ENCODE peak calls at places on chromosome 3, in six cellular contexts. Q, H, V, L, R and F are unnamed samples.

GRCh38 chr3:116440196-116440595 is 5.1 kb downstream of the LSAMP start:
- DNase-seq in H (no peak), L (no peak), R (no peak), V (no peak), Q (no peak), F (peak)

GRCh38 chr3:38984110-38984509 is 67.6 kb downstream of the SCN11A start:
- DNase-seq in Q (no peak), V (no peak), L (no peak), R (no peak), H (no peak), F (no peak)

GRCh38 chr3:8386221-8386620 is 115.4 kb upstream of the LMCD1 start:
- DNase-seq in Q (no peak), H (no peak), L (no peak), R (no peak), V (no peak), F (peak)

GRCh38 chr3:157139938-157140534 is 19.9 kb downstream of the CCNL1 start:
- DNase-seq in Q (no peak), V (no peak), L (no peak), H (no peak), R (no peak), F (no peak)

GRCh38 chr3:52216585-52217408 is 8.6 kb downstream of the TLR9 start:
- DNase-seq in R (peak), V (no peak), H (no peak), Q (no peak), L (peak), F (peak)

GRCh38 chr3:133620066-133620784 is 41.5 kb downstream of the TOPBP1 start:
- DNase-seq in Q (no peak), L (no peak), H (no peak), R (no peak), V (no peak), F (no peak)

GRCh38 chr3:114880078-114880477 is 267.0 kb downstream of the ZBTB20 start:
- DNase-seq in Q (no peak), V (no peak), R (no peak), H (peak), L (no peak), F (no peak)

GRCh38 chr3:64797000-64797399 is 109.2 kb upstream of the ADAMTS9 start:
- DNase-seq in V (no peak), R (no peak), L (no peak), Q (no peak), H (no peak), F (no peak)